ENCODE peak calls at places on chromosomes 3 and 15, in nine cellular contexts. M is adrenal gland, T is neural crest cell, Q is tibial artery, J is progenitor cell of endocrine pancreas, Z is fibroblast of the aortic adventitia, K is H9, C is GM12865, A is colonic mucosa. S is an unnamed sample.

GRCh38 chr3:149493315-149494021 is 19.0 kb downstream of the TM4SF4 start:
- DNase-seq in M (no peak), T (no peak), Q (no peak), J (no peak), Z (no peak), K (no peak), C (no peak), A (no peak), S (no peak)

GRCh38 chr15:76177491-76178040 is 117.8 kb downstream of the TMEM266 start:
- DNase-seq in M (peak; percentile 81), T (no peak), Q (peak; percentile 65), J (no peak), Z (peak; percentile 74), K (no peak), C (no peak), A (no peak), S (no peak)

GRCh38 chr3:98786364-98786930 is 23.3 kb downstream of the ST3GAL6 start:
- DNase-seq in M (no peak), T (no peak), Q (no peak), J (no peak), Z (peak; percentile 54), K (no peak), C (peak; percentile 43), A (no peak), S (no peak)

GRCh38 chr3:98021821-98022220 is 13.3 kb downstream of the GABRR3 start:
- DNase-seq in M (no peak), T (no peak), Q (no peak), J (no peak), Z (peak; percentile 51), K (no peak), C (no peak), A (no peak), S (no peak)

GRCh38 chr3:153783106-153783505 is 338.1 kb upstream of the ARHGEF26 start:
- DNase-seq in M (no peak), T (no peak), Q (no peak), J (no peak), Z (peak; percentile 43), K (no peak), C (no peak), A (no peak), S (peak; percentile 15)

GRCh38 chr3:37064747-37065146 is 71.4 kb downstream of the MLH1 start:
- DNase-seq in M (no peak), T (no peak), Q (no peak), J (no peak), Z (no peak), K (no peak), C (no peak), A (no peak), S (no peak)

GRCh38 chr3:100781311-100781710 is 72.0 kb downstream of the TFG start:
- DNase-seq in M (no peak), T (no peak), Q (no peak), J (no peak), Z (no peak), K (no peak), C (no peak), A (no peak), S (no peak)

GRCh38 chr3:12472000-12472399 is 12.3 kb upstream of the TSEN2 start:
- DNase-seq in M (no peak), T (no peak), Q (no peak), J (no peak), Z (no peak), K (no peak), C (no peak), A (no peak), S (no peak)

GRCh38 chr15:100114526-100114925 is 227.2 kb downstream of the ADAMTS17 start:
- DNase-seq in M (peak; percentile 33), T (no peak), Q (peak; percentile 38), J (no peak), Z (peak; percentile 84), K (no peak), C (no peak), A (no peak), S (peak; percentile 47)

GRCh38 chr15:79724312-79724711 is 172.5 kb downstream of the MTHFS start:
- DNase-seq in M (no peak), T (no peak), Q (no peak), J (no peak), Z (peak; percentile 71), K (no peak), C (no peak), A (no peak), S (no peak)

GRCh38 chr15:62390793-62391543 is 225.9 kb upstream of the C2CD4B start:
- DNase-seq in M (peak; percentile 43), T (peak; percentile 52), Q (peak; percentile 41), J (peak; percentile 37), Z (peak; percentile 42), K (peak; percentile 54), C (peak; percentile 37), A (peak; percentile 71), S (peak; percentile 61)

GRCh38 chr15:62389887-62390792 is 225.1 kb upstream of the C2CD4B start:
- DNase-seq in M (peak; percentile 63), T (peak; percentile 59), Q (peak; percentile 43), J (peak; percentile 55), Z (peak; percentile 69), K (peak; percentile 69), C (peak; percentile 82), A (peak; percentile 70), S (peak; percentile 79)

GRCh38 chr15:62392411-62392810 is 227.3 kb upstream of the C2CD4B start:
- DNase-seq in M (no peak), T (peak; percentile 5), Q (no peak), J (no peak), Z (no peak), K (peak; percentile 50), C (peak; percentile 5), A (peak; percentile 31), S (peak; percentile 22)

GRCh38 chr15:62393196-62393595 is 228.1 kb upstream of the C2CD4B start:
- DNase-seq in M (no peak), T (no peak), Q (no peak), J (no peak), Z (peak; percentile 40), K (no peak), C (no peak), A (no peak), S (no peak)

DNA sequence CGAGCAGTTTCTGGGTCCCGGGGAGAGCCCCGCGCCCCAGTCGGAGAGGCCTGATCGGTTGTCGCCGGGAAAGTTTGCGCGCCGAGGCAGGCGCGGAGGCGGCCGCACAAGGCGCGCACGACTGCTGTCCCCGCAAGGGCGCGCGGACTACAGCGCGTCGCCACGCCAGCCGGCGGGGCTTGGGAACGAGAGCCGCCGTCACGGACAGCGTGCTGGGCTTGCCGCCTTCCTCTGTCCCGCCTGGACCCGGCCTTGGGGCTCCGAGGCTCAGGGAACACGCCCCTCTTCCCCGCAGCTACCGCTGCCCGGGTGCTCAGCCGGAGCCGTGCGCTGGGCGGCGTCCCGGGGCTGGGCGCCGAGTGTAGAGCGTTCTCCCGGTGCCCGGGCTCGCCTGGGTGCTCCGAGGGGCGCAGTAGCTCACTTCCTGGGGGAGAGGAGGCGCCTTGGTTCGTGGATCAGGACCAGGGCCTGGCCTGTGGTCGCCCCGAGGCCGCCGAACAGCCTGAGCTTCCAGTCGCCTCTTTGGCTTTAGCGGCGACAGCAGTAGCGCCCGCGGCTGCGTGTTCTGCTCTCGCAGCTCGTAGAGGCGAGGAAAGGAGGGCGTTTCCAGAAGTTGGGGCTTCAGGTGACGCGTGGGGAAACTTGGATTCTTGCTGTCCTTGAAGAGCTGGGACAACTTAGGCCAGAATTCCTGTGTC is 226.6 kb upstream of the C2CD4B start:
- DNase-seq in M (peak; percentile 36), T (peak; percentile 38), Q (peak; percentile 50), J (peak; percentile 35), Z (peak; percentile 60), K (peak; percentile 44), C (peak; percentile 20), A (peak; percentile 64), S (peak; percentile 65)
- TF ChIP-seq CTCF in M (peak; percentile 27), T (peak; percentile 45), Q (peak; percentile 44), J (peak; percentile 35), Z (peak; percentile 51), K (peak; percentile 34), C (no peak), A (peak; percentile 31), S (no peak)

GRCh38 chr15:57306305-57306943 is 69.9 kb upstream of the CGNL1 start:
- DNase-seq in M (peak; percentile 90), T (peak; percentile 93), Q (peak; percentile 93), J (peak; percentile 84), Z (peak; percentile 63), K (peak; percentile 93), C (peak; percentile 83), A (peak; percentile 96), S (peak; percentile 91)

GRCh38 chr15:57310876-57311275 is 65.4 kb upstream of the CGNL1 start:
- DNase-seq in M (no peak), T (no peak), Q (no peak), J (no peak), Z (no peak), K (no peak), C (no peak), A (no peak), S (no peak)

GRCh38 chr15:57305009-57305408 is 71.3 kb upstream of the CGNL1 start:
- DNase-seq in M (no peak), T (no peak), Q (no peak), J (no peak), Z (no peak), K (peak; percentile 10), C (no peak), A (no peak), S (no peak)

GRCh38 chr15:57307527-57308193 is 68.6 kb upstream of the CGNL1 start:
- DNase-seq in M (no peak), T (no peak), Q (no peak), J (no peak), Z (no peak), K (peak; percentile 9), C (no peak), A (no peak), S (no peak)

GRCh38 chr15:57306944-57307411 is 69.3 kb upstream of the CGNL1 start:
- DNase-seq in M (no peak), T (no peak), Q (no peak), J (no peak), Z (no peak), K (peak; percentile 72), C (no peak), A (no peak), S (no peak)
- TF ChIP-seq CTCF in M (no peak), T (peak; percentile 3), Q (no peak), J (no peak), Z (no peak), K (peak; percentile 4), C (no peak), A (peak; percentile 30), S (no peak)

DNA sequence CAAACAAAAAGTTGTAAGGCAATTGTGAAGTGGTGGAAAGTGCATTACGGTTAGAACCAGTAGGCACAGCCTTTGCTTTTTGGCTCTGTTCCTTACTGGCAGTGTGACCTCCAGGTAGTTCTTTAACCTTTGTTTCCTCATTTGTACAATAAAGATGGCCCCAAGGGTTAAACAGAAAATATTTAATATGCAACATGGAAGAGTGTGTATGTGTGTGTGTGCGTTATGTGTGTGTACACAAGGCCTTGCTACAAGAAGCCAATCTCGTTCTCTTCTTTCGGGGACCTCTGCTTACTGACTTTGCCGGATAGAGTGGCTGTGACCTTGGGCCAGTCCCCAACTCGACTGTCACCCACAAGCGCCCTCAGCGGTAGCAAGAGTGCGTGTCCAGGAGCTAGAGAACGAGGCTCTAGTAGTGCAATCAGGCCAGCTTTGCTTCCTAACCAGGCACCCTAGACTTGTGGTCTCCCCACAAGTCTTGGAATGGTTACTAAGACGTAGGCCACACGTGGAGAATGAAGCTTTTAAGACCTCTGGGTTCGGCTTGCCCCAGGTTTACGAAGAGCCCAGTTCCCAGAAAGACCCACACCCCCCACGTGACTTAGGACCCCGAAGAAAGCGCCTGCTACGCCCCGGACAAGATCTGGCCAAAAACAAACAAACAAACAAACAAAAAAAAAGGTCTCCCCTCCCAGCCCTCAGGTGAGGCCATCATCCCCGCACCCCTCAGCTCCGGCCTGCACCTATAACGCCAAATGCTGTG is 593 bp downstream of the CIAO2A start:
- DNase-seq in M (peak; percentile 78), T (no peak), Q (no peak), J (peak; percentile 15), Z (peak; percentile 55), K (peak; percentile 57), C (peak; percentile 86), A (peak; percentile 67), S (peak; percentile 36)
- TF ChIP-seq CTCF in M (peak; percentile 20), T (peak; percentile 17), Q (no peak), J (no peak), Z (no peak), K (peak; percentile 23), C (peak; percentile 18), A (no peak), S (no peak)

GRCh38 chr3:24151595-24151994 is 206.5 kb downstream of the NR1D2 start:
- DNase-seq in M (no peak), T (no peak), Q (no peak), J (no peak), Z (peak; percentile 91), K (no peak), C (no peak), A (no peak), S (no peak)
- TF ChIP-seq CTCF in M (no peak), T (no peak), Q (no peak), J (no peak), Z (no peak), K (no peak), C (no peak), A (no peak), S (no peak)